ENCODE peak calls at places on chromosomes 7 and 10, in six cellular contexts. S is fibroblast of the aortic adventitia; C is stimulated activated CD8-positive, alpha-beta memory T cell treated with anti-CD3 and anti-CD28 coated beads, Interleukin-7, amount 100 ng/mL, for 1 hour; R is T-cell; H is epithelial cell of esophagus; K is A172. O is an unnamed sample.

GRCh38 chr10:117542706-117543244 is at the start of gene EMX2:
- DNase-seq in S (no peak), C (no peak), R (no peak), H (no peak), K (no peak), O (no peak)

GRCh38 chr10:62733654-62734293 is 70.7 kb upstream of the ADO start:
- DNase-seq in S (no peak), C (no peak), R (no peak), H (no peak), K (no peak), O (no peak)

GRCh38 chr10:88608052-88608732 is 21.6 kb downstream of the LIPJ start:
- DNase-seq in S (no peak), C (no peak), R (no peak), H (no peak), K (no peak), O (no peak)

GRCh38 chr10:95513941-95514392 is 47.2 kb downstream of the SORBS1 start:
- DNase-seq in S (peak; percentile 27), C (no peak), R (no peak), H (peak; percentile 78), K (peak; percentile 86), O (peak; percentile 57)

GRCh38 chr10:126400641-126401040 is 12.4 kb upstream of the ADAM12 start:
- DNase-seq in S (no peak), C (no peak), R (no peak), H (no peak), K (no peak), O (no peak)

GRCh38 chr7:107563761-107564552 is at the start of the genes COG5 and DUS4L:
- DNase-seq in S (peak; percentile 78), C (peak; percentile 67), R (peak; percentile 84), H (peak; percentile 89), K (peak; percentile 68), O (no peak)

GRCh38 chr7:75019800-75020199 is 53.8 kb downstream of the RCC1L start:
- DNase-seq in S (no peak), C (no peak), R (no peak), H (no peak), K (no peak), O (no peak)

GRCh38 chr7:132138817-132139216 is 437.5 kb downstream of the PLXNA4 start:
- DNase-seq in S (peak; percentile 8), C (no peak), R (no peak), H (peak; percentile 65), K (peak; percentile 67), O (peak; percentile 60)

GRCh38 chr10:76717141-76717540 is 920.5 kb downstream of the KCNMA1 start:
- DNase-seq in S (peak; percentile 90), C (no peak), R (no peak), H (peak; percentile 80), K (peak; percentile 87), O (peak; percentile 41)

GRCh38 chr7:47934831-47935230 is 13.4 kb downstream of the PKD1L1 start:
- DNase-seq in S (no peak), C (no peak), R (no peak), H (no peak), K (no peak), O (no peak)

GRCh38 chr7:134737561-134738353 is 41.7 kb upstream of the CALD1 start:
- DNase-seq in S (peak; percentile 95), C (no peak), R (no peak), H (peak; percentile 61), K (peak; percentile 65), O (no peak)

GRCh38 chr7:155713382-155713781 is 68.9 kb downstream of the RBM33 start:
- DNase-seq in S (no peak), C (no peak), R (no peak), H (no peak), K (no peak), O (no peak)

GRCh38 chr10:70191161-70191770 is 21.0 kb upstream of the SAR1A start:
- DNase-seq in S (peak; percentile 78), C (no peak), R (no peak), H (no peak), K (no peak), O (no peak)

GRCh38 chr10:111098679-111099437 is 22.0 kb downstream of the ADRA2A start:
- DNase-seq in S (peak; percentile 4), C (no peak), R (no peak), H (peak; percentile 8), K (peak; percentile 4), O (no peak)

GRCh38 chr7:148773344-148773743 is 74.6 kb downstream of the CUL1 start:
- DNase-seq in S (no peak), C (no peak), R (peak; percentile 24), H (no peak), K (peak; percentile 74), O (no peak)

GRCh38 chr10:76126607-76127190 is 695.3 kb downstream of the LRMDA start:
- DNase-seq in S (peak; percentile 35), C (no peak), R (no peak), H (no peak), K (no peak), O (no peak)

O was measured in epithelial cell of prostate.